ENCODE peak calls at places on chromosome 16, in four cellular contexts. S, H, B and Z are unnamed samples.

GRCh38 chr16:13436641-13437423 is 483.1 kb upstream of the ERCC4 start:
- DNase-seq in S (no peak), H (no peak), B (peak; percentile 34), Z (no peak)

GRCh38 chr16:66188786-66189725 is 177.4 kb upstream of the CDH5 start:
- DNase-seq in S (no peak), H (no peak), B (no peak), Z (no peak)

GRCh38 chr16:19555938-19556778 is 655 bp downstream of the VPS35L start:
- DNase-seq in S (no peak), H (no peak), B (peak; percentile 62), Z (peak; percentile 85)

GRCh38 chr16:3881499-3881995 is 1.0 kb upstream of the CREBBP start:
- DNase-seq in S (no peak), H (no peak), B (no peak), Z (peak; percentile 50)

GRCh38 chr16:64910351-64910750 is 211.5 kb downstream of the CDH11 start:
- DNase-seq in S (no peak), H (peak; percentile 66), B (no peak), Z (no peak)

GRCh38 chr16:70468776-70469525 is 14.6 kb downstream of the FCSK start:
- DNase-seq in S (no peak), H (no peak), B (no peak), Z (no peak)

GRCh38 chr16:53434436-53435065 is at the start of gene RBL2:
- DNase-seq in S (peak; percentile 75), H (no peak), B (peak; percentile 76), Z (peak; percentile 85)

GRCh38 chr16:85613609-85614337 is 651 bp downstream of the GSE1 start:
- DNase-seq in S (no peak), H (peak; percentile 33), B (peak; percentile 85), Z (peak; percentile 95)

GRCh38 chr16:53780051-53780450 is 76.1 kb downstream of the FTO start:
- DNase-seq in S (no peak), H (no peak), B (no peak), Z (no peak)

GRCh38 chr16:69620564-69620963 is 54.8 kb downstream of the NFAT5 start:
- DNase-seq in S (no peak), H (no peak), B (no peak), Z (no peak)

GRCh38 chr16:75732871-75733270 is 6.6 kb upstream of the CPHXL start:
- DNase-seq in S (no peak), H (no peak), B (no peak), Z (no peak)

GRCh38 chr16:10619271-10619849 is 39.0 kb upstream of the EMP2 start:
- DNase-seq in S (no peak), H (no peak), B (no peak), Z (peak; percentile 71)

GRCh38 chr16:57807252-57807967 is 5.1 kb upstream of the KIFC3 start:
- DNase-seq in S (no peak), H (no peak), B (no peak), Z (no peak)

GRCh38 chr16:4676826-4677225 is 16.5 kb upstream of the NUDT16L1 start:
- DNase-seq in S (no peak), H (no peak), B (no peak), Z (no peak)